ENCODE peak calls at places on chromosomes 2 and 18, in nine cellular contexts. R, N, O, A, D, P, T, Y and F are unnamed samples. For H3K27me3 and H3K4me1, the result is how much of the 10 kb centered on the place peaks cover.

GRCh38 chr18:35782926-35783325 is 189.6 kb upstream of the RMP24 start:
- DNase-seq in R (no peak), N (no peak), O (no peak), A (no peak), D (no peak), P (no peak), T (no peak), Y (no peak), F (no peak)

GRCh38 chr2:190938761-190939335 is 58.2 kb downstream of the GLS start:
- DNase-seq in R (no peak), N (no peak), O (no peak), A (no peak), D (no peak), P (no peak), T (no peak), Y (no peak), F (no peak)

GRCh38 chr2:33670392-33670937 is 71.4 kb upstream of the FAM98A start:
- DNase-seq in R (no peak), N (no peak), O (no peak), A (peak), D (no peak), P (no peak), T (no peak), Y (peak), F (no peak)

GRCh38 chr2:82641781-82642180 is 1817.3 kb downstream of the SUCLG1 start:
- DNase-seq in R (no peak), N (no peak), O (no peak), A (no peak), D (no peak), P (no peak), T (no peak), Y (no peak), F (no peak)

GRCh38 chr2:169035887-169036286 is 4.8 kb upstream of the ABCB11 start:
- DNase-seq in R (no peak), N (no peak), O (no peak), A (no peak), D (no peak), P (no peak), T (no peak), Y (no peak), F (no peak)

GRCh38 chr18:3008546-3008945 is 4.4 kb downstream of the LPIN2 start:
- DNase-seq in R (no peak), N (no peak), O (no peak), A (no peak), D (no peak), P (no peak), T (no peak), Y (no peak), F (no peak)

GRCh38 chr2:76850969-76851368 is 671.2 kb downstream of the LRRTM4 start:
- DNase-seq in R (no peak), N (no peak), O (no peak), A (no peak), D (no peak), P (no peak), T (no peak), Y (no peak), F (no peak)

GRCh38 chr2:37638973-37639372 is 32.5 kb downstream of the CDC42EP3 start:
- DNase-seq in R (no peak), N (no peak), O (no peak), A (no peak), D (no peak), P (no peak), T (no peak), Y (no peak), F (no peak)

GRCh38 chr2:109173311-109174171 is 44.5 kb downstream of the SH3RF3 start:
- DNase-seq in R (no peak), N (peak), O (peak), A (no peak), D (no peak), P (peak), T (no peak), Y (peak), F (no peak)
- H3K27ac ChIP-seq in R (no peak), N (no peak), O (peak), A (no peak), D (peak), P (peak), T (peak), Y (no peak), F (no peak)

GRCh38 chr18:25349926-25350560 is 1.9 kb downstream of the ZNF521 start:
- DNase-seq in R (no peak), N (peak), O (peak), A (no peak), D (no peak), P (no peak), T (peak), Y (peak), F (no peak)
- H3K27me3 ChIP-seq in R (half or more), N (under half), O (under half), A (under half), D (under half), P (under half), T (under half), Y (under half), F (under half)

GRCh38 chr2:42060028-42060427 is 12.2 kb downstream of the PKDCC start:
- DNase-seq in R (no peak), N (no peak), O (no peak), A (no peak), D (no peak), P (no peak), T (no peak), Y (no peak), F (no peak)

GRCh38 chr2:42063383-42064171 is 15.8 kb downstream of the PKDCC start:
- DNase-seq in R (no peak), N (no peak), O (no peak), A (no peak), D (no peak), P (no peak), T (no peak), Y (no peak), F (no peak)

GRCh38 chr2:42061839-42062238 is 14.0 kb downstream of the PKDCC start:
- DNase-seq in R (no peak), N (no peak), O (no peak), A (no peak), D (no peak), P (no peak), T (no peak), Y (no peak), F (no peak)

GRCh38 chr2:42059261-42059898 is 11.6 kb downstream of the PKDCC start:
- DNase-seq in R (no peak), N (no peak), O (no peak), A (no peak), D (no peak), P (no peak), T (no peak), Y (no peak), F (no peak)

GRCh38 chr2:42060718-42061619 is 13.1 kb downstream of the PKDCC start:
- DNase-seq in R (no peak), N (no peak), O (peak), A (no peak), D (no peak), P (no peak), T (no peak), Y (peak), F (no peak)
- H3K4me1 ChIP-seq in R (under half), N (under half), O (under half), A (under half), D (under half), P (under half), T (under half), Y (half or more), F (under half)

GRCh38 chr2:226584656-226585055 is 215.0 kb downstream of the IRS1 start:
- DNase-seq in R (no peak), N (no peak), O (no peak), A (no peak), D (no peak), P (no peak), T (no peak), Y (no peak), F (no peak)
- H3K27ac ChIP-seq in R (no peak), N (no peak), O (no peak), A (peak), D (no peak), P (no peak), T (no peak), Y (no peak), F (no peak)

GRCh38 chr2:113709022-113709421 is 47.4 kb downstream of the SLC35F5 start:
- DNase-seq in R (no peak), N (no peak), O (no peak), A (no peak), D (no peak), P (no peak), T (no peak), Y (no peak), F (no peak)
- H3K27me3 ChIP-seq in R (under half), N (under half), O (under half), A (under half), D (under half), P (under half), T (under half), Y (under half), F (under half)

GRCh38 chr2:1813371-1813770 is 69.1 kb upstream of the PXDN start:
- DNase-seq in R (no peak), N (no peak), O (peak), A (no peak), D (no peak), P (no peak), T (no peak), Y (no peak), F (no peak)

GRCh38 chr2:1812926-1813325 is 68.6 kb upstream of the PXDN start:
- DNase-seq in R (no peak), N (no peak), O (peak), A (no peak), D (no peak), P (no peak), T (no peak), Y (no peak), F (no peak)

GRCh38 chr2:1811971-1812350 is 67.6 kb upstream of the PXDN start:
- DNase-seq in R (no peak), N (no peak), O (peak), A (no peak), D (no peak), P (no peak), T (no peak), Y (no peak), F (no peak)

GRCh38 chr2:1809726-1810125 is 65.4 kb upstream of the PXDN start:
- DNase-seq in R (no peak), N (no peak), O (peak), A (no peak), D (no peak), P (no peak), T (no peak), Y (no peak), F (no peak)

GRCh38 chr2:1811258-1811970 is 67.1 kb upstream of the PXDN start:
- DNase-seq in R (no peak), N (no peak), O (peak), A (no peak), D (no peak), P (no peak), T (no peak), Y (no peak), F (no peak)
- H3K4me1 ChIP-seq in R (under half), N (under half), O (under half), A (under half), D (under half), P (under half), T (under half), Y (under half), F (under half)